ENCODE peak calls at places on chromosomes 11 and 22, in four cellular contexts. C is progenitor cell of endocrine pancreas, G is ovary, H is esophagus muscularis mucosa. X is an unnamed sample.

GRCh38 chr22:37186997-37187522 is 987 bp downstream of the C1QTNF6 start:
- DNase-seq in C (no peak), H (no peak), G (no peak), X (no peak)

GRCh38 chr11:45334410-45334809 is 48.3 kb upstream of the SYT13 start:
- DNase-seq in G (no peak), H (peak), C (no peak), X (no peak)

GRCh38 chr11:57460017-57460755 is at the start of gene RTN4RL2:
- DNase-seq in G (no peak), H (no peak), C (peak), X (no peak)

GRCh38 chr11:61524446-61524845 is 15.9 kb downstream of the LRRC10B start:
- DNase-seq in G (no peak), C (no peak), H (no peak), X (no peak)

GRCh38 chr11:1198766-1199688 is 23.8 kb upstream of the MUC5B start:
- DNase-seq in C (peak), G (no peak), H (no peak), X (no peak)

GRCh38 chr11:124415356-124415923 is 9.2 kb downstream of the OR8B4 start:
- DNase-seq in C (no peak), G (no peak), H (no peak), X (no peak)

GRCh38 chr22:42347281-42347824 is 76.9 kb upstream of the TCF20 start:
- DNase-seq in C (no peak), G (no peak), H (no peak), X (no peak)

GRCh38 chr22:40240671-40241070 is 62.9 kb downstream of the TNRC6B start:
- DNase-seq in G (no peak), C (no peak), H (no peak), X (no peak)

GRCh38 chr11:103051986-103052385 is 40.0 kb downstream of the DCUN1D5 start:
- DNase-seq in G (no peak), H (no peak), C (no peak), X (no peak)

GRCh38 chr22:32413715-32414114 is 1.7 kb upstream of the RTCB start:
- DNase-seq in H (no peak), G (no peak), C (no peak), X (no peak)
- TF ChIP-seq CTCF in H (no peak), G (no peak), C (peak), X (no peak)

DNA sequence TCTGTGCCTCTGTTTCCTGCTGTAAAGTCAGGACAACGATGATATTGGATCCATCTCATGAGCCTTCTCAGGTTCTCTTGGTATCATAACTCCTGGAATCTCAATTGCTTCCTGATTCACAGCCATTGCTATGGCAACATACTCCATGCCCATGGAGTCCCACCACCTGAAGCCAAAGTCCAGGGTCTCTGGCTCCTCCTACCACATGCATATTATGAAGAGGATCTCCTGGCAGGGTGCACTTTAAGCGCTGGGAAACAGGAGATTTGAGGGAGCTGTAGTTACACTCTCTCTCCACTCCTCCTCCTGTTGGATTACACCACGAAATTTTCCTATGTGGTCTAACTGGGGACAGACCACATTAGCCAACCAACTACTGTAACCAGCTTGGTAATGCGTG is 130.9 kb upstream of the SEZ6L start:
- DNase-seq in G (no peak), C (no peak), H (no peak), X (no peak)
- TF ChIP-seq CTCF in G (no peak), C (no peak), H (no peak), X (no peak)

GRCh38 chr11:13534358-13534757 is 38.6 kb upstream of the PTH start:
- DNase-seq in C (no peak), H (no peak), G (no peak), X (no peak)

GRCh38 chr11:13538044-13538443 is 42.2 kb upstream of the PTH start:
- DNase-seq in G (no peak), C (no peak), H (no peak), X (no peak)

GRCh38 chr11:13535819-13536218 is 40.0 kb upstream of the PTH start:
- DNase-seq in H (no peak), G (no peak), C (no peak), X (no peak)
- TF ChIP-seq CTCF in H (no peak), G (no peak), C (no peak), X (no peak)

GRCh38 chr11:17986711-17987220 is 26.1 kb downstream of the SERGEF start:
- DNase-seq in G (no peak), C (no peak), H (no peak), X (no peak)
- TF ChIP-seq CTCF in G (no peak), C (peak), H (no peak), X (no peak)

GRCh38 chr11:106231591-106231990 is 154.1 kb downstream of the AASDHPPT start:
- DNase-seq in H (no peak), C (no peak), G (no peak), X (no peak)
- TF ChIP-seq CTCF in H (no peak), C (peak), G (no peak), X (no peak)

GRCh38 chr11:121416909-121417567 is 35.1 kb upstream of the SORL1 start:
- DNase-seq in C (no peak), G (peak), H (peak), X (peak)

GRCh38 chr11:121420398-121420797 is 31.7 kb upstream of the SORL1 start:
- DNase-seq in C (no peak), G (no peak), H (no peak), X (no peak)

GRCh38 chr11:121417607-121418006 is 34.5 kb upstream of the SORL1 start:
- DNase-seq in H (no peak), G (no peak), C (no peak), X (no peak)

GRCh38 chr11:121419839-121420238 is 32.3 kb upstream of the SORL1 start:
- DNase-seq in H (no peak), G (no peak), C (no peak), X (no peak)

DNA sequence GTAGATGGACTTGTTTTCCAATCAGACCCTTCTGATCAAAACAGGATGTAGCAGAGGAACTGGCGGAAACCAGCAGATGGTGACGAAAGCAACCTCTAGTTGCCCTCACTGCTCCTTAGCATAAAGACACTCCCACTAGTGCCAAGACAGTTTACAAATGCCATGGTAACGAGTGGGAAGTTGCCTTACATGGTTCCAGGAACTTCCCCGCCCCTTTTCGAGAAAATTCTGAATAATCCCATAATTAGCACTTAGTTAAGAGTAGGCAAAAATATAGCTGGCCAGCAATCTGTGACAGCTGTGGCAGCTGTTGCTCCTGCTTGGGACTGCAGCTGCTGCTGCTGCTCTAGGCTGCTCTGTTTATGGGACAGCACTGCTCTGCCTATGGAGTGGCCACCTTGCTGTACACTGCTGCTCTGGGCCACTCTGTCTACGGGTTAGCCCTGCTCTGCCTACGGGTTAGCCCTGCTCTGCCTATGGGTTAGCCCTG is 33.4 kb upstream of the SORL1 start:
- DNase-seq in G (no peak), H (no peak), C (no peak), X (no peak)
- TF ChIP-seq CTCF in G (no peak), H (no peak), C (no peak), X (no peak)

X was measured in omental fat pad.